ENCODE peak calls at places on chromosomes 12 and 14, in five cellular contexts. One of them, this sample, is unnamed.

GRCh38 chr14:91159182-91159581 is 45.3 kb downstream of the DGLUCY start:
- DNase-seq in nephron progenitor cell: no peak
- DNase-seq in GM13977: no peak
- DNase-seq in MCF 10A: peak; percentile 45
- DNase-seq in IMR-90: no peak
- DNase-seq in this sample: no peak

GRCh38 chr14:63438065-63438757 is 105.0 kb downstream of the PPP2R5E start:
- DNase-seq in nephron progenitor cell: no peak
- DNase-seq in GM13977: no peak
- DNase-seq in MCF 10A: peak; percentile 99
- DNase-seq in IMR-90: peak; percentile 92
- DNase-seq in this sample: no peak

GRCh38 chr12:19972325-19973288 is 395.7 kb upstream of the PDE3A start:
- DNase-seq in nephron progenitor cell: no peak
- DNase-seq in GM13977: peak; percentile 14
- DNase-seq in MCF 10A: no peak
- DNase-seq in IMR-90: peak; percentile 13
- DNase-seq in this sample: no peak

GRCh38 chr12:130766470-130766869 is 50.4 kb upstream of the RIMBP2 start:
- DNase-seq in nephron progenitor cell: no peak
- DNase-seq in GM13977: no peak
- DNase-seq in MCF 10A: no peak
- DNase-seq in IMR-90: no peak
- DNase-seq in this sample: no peak

GRCh38 chr14:37901978-37902377 is 305.7 kb upstream of the SSTR1 start:
- DNase-seq in nephron progenitor cell: no peak
- DNase-seq in GM13977: no peak
- DNase-seq in MCF 10A: peak; percentile 35
- DNase-seq in IMR-90: peak; percentile 65
- DNase-seq in this sample: no peak

GRCh38 chr12:6795088-6795487 is 5.8 kb downstream of the CD4 start:
- DNase-seq in nephron progenitor cell: no peak
- DNase-seq in GM13977: no peak
- DNase-seq in MCF 10A: no peak
- DNase-seq in IMR-90: no peak
- DNase-seq in this sample: no peak

GRCh38 chr12:108508243-108508642 is 6.8 kb upstream of the FICD start:
- DNase-seq in nephron progenitor cell: no peak
- DNase-seq in GM13977: no peak
- DNase-seq in MCF 10A: no peak
- DNase-seq in IMR-90: no peak
- DNase-seq in this sample: no peak

GRCh38 chr12:89384050-89384749 is 31.9 kb upstream of the DUSP6 start:
- DNase-seq in nephron progenitor cell: peak; percentile 18
- DNase-seq in GM13977: no peak
- DNase-seq in MCF 10A: peak; percentile 90
- DNase-seq in IMR-90: peak; percentile 92
- DNase-seq in this sample: no peak

GRCh38 chr14:81433378-81433777 is 33.3 kb upstream of the STON2 start:
- DNase-seq in nephron progenitor cell: no peak
- DNase-seq in GM13977: no peak
- DNase-seq in MCF 10A: no peak
- DNase-seq in IMR-90: no peak
- DNase-seq in this sample: no peak

GRCh38 chr12:120466560-120467315 is 2.8 kb downstream of the SRSF9 start:
- DNase-seq in nephron progenitor cell: peak; percentile 52
- DNase-seq in GM13977: no peak
- DNase-seq in MCF 10A: peak; percentile 59
- DNase-seq in IMR-90: peak; percentile 45
- DNase-seq in this sample: no peak
- TF ChIP-seq CTCF in nephron progenitor cell: peak; percentile 52
- TF ChIP-seq CTCF in GM13977: peak; percentile 67
- TF ChIP-seq CTCF in MCF 10A: peak; percentile 72
- TF ChIP-seq CTCF in IMR-90: peak; percentile 55
- TF ChIP-seq CTCF in this sample: peak; percentile 62

GRCh38 chr12:8680533-8680932 is 17.3 kb upstream of the RIMKLB start:
- DNase-seq in nephron progenitor cell: no peak
- DNase-seq in GM13977: no peak
- DNase-seq in MCF 10A: no peak
- DNase-seq in IMR-90: no peak
- DNase-seq in this sample: no peak
- TF ChIP-seq CTCF in nephron progenitor cell: no peak
- TF ChIP-seq CTCF in GM13977: peak; percentile 20
- TF ChIP-seq CTCF in MCF 10A: no peak
- TF ChIP-seq CTCF in IMR-90: no peak
- TF ChIP-seq CTCF in this sample: no peak

GRCh38 chr14:86865934-86866333 is 1127.0 kb downstream of the GALC start:
- DNase-seq in nephron progenitor cell: no peak
- DNase-seq in GM13977: no peak
- DNase-seq in MCF 10A: no peak
- DNase-seq in IMR-90: no peak
- DNase-seq in this sample: no peak
- TF ChIP-seq CTCF in nephron progenitor cell: no peak
- TF ChIP-seq CTCF in GM13977: no peak
- TF ChIP-seq CTCF in MCF 10A: no peak
- TF ChIP-seq CTCF in IMR-90: no peak
- TF ChIP-seq CTCF in this sample: no peak

DNA sequence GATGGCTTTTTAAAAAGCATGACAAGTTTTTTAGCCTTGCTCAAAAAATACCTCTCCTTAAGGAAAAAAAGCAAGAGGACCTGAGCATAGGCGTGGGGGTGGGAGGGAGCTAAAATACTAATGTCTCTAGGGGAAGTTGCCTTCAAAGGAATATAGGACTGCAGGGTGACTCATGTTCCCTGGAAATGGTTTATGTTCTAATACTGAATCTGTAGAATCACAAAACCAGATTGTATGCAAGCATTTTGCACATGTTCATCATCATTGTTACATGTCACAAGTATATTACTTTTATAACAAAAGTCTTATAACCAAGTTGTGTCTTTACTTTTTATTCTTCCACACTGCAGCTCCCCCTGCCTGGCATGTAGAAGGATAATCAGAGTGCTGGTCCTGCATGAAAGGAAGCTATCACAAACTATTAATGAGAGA is 36.6 kb downstream of the GPR135 start:
- DNase-seq in nephron progenitor cell: no peak
- DNase-seq in GM13977: no peak
- DNase-seq in MCF 10A: no peak
- DNase-seq in IMR-90: peak; percentile 83
- DNase-seq in this sample: no peak
- TF ChIP-seq CTCF in nephron progenitor cell: no peak
- TF ChIP-seq CTCF in GM13977: no peak
- TF ChIP-seq CTCF in MCF 10A: no peak
- TF ChIP-seq CTCF in IMR-90: peak; percentile 29
- TF ChIP-seq CTCF in this sample: no peak

GRCh38 chr14:65411656-65412188 is 808 bp upstream of the FUT8 start:
- DNase-seq in nephron progenitor cell: peak; percentile 88
- DNase-seq in GM13977: peak; percentile 80
- DNase-seq in MCF 10A: peak; percentile 94
- DNase-seq in IMR-90: peak; percentile 91
- DNase-seq in this sample: peak; percentile 86
- TF ChIP-seq CTCF in nephron progenitor cell: no peak
- TF ChIP-seq CTCF in GM13977: no peak
- TF ChIP-seq CTCF in MCF 10A: no peak
- TF ChIP-seq CTCF in IMR-90: no peak
- TF ChIP-seq CTCF in this sample: no peak

GRCh38 chr14:89563503-89563902 is 146.5 kb upstream of the FOXN3 start:
- DNase-seq in nephron progenitor cell: no peak
- DNase-seq in GM13977: no peak
- DNase-seq in MCF 10A: no peak
- DNase-seq in IMR-90: no peak
- DNase-seq in this sample: no peak
- TF ChIP-seq CTCF in nephron progenitor cell: no peak
- TF ChIP-seq CTCF in GM13977: no peak
- TF ChIP-seq CTCF in MCF 10A: no peak
- TF ChIP-seq CTCF in IMR-90: no peak
- TF ChIP-seq CTCF in this sample: no peak

GRCh38 chr12:4584896-4585295 is 22.9 kb downstream of the DYRK4 start:
- DNase-seq in nephron progenitor cell: no peak
- DNase-seq in GM13977: no peak
- DNase-seq in MCF 10A: no peak
- DNase-seq in IMR-90: no peak
- DNase-seq in this sample: no peak

GRCh38 chr12:4580165-4580773 is 18.3 kb downstream of the DYRK4 start:
- DNase-seq in nephron progenitor cell: no peak
- DNase-seq in GM13977: no peak
- DNase-seq in MCF 10A: no peak
- DNase-seq in IMR-90: no peak
- DNase-seq in this sample: no peak

GRCh38 chr12:4584281-4584680 is 22.3 kb downstream of the DYRK4 start:
- DNase-seq in nephron progenitor cell: no peak
- DNase-seq in GM13977: no peak
- DNase-seq in MCF 10A: no peak
- DNase-seq in IMR-90: no peak
- DNase-seq in this sample: no peak

GRCh38 chr12:4579305-4580097 is 17.5 kb downstream of the DYRK4 start:
- DNase-seq in nephron progenitor cell: no peak
- DNase-seq in GM13977: peak; percentile 49
- DNase-seq in MCF 10A: no peak
- DNase-seq in IMR-90: peak; percentile 13
- DNase-seq in this sample: peak; percentile 48
- TF ChIP-seq CTCF in nephron progenitor cell: no peak
- TF ChIP-seq CTCF in GM13977: peak; percentile 53
- TF ChIP-seq CTCF in MCF 10A: no peak
- TF ChIP-seq CTCF in IMR-90: peak; percentile 9
- TF ChIP-seq CTCF in this sample: peak; percentile 40

DNA sequence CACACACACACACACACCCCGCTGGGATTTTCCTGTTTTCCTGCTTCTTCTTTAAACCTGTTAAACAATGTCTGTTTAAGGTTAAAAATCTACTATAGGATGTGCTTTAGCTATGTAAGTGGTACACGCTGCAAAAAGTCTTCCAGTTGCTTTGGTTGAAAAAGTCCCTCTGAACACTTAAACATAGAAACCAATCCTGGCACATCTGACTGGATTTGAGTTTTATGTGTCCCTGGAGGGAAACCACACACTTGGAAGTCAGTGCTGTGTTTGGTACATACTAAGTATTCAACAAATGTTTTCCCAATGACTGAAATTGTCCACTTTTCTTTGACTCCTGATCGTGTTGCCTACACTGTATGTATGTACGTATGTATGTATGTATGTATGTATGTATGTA is 22.0 kb downstream of the CFL2 start:
- DNase-seq in nephron progenitor cell: no peak
- DNase-seq in GM13977: no peak
- DNase-seq in MCF 10A: no peak
- DNase-seq in IMR-90: no peak
- DNase-seq in this sample: no peak
- TF ChIP-seq CTCF in nephron progenitor cell: no peak
- TF ChIP-seq CTCF in GM13977: no peak
- TF ChIP-seq CTCF in MCF 10A: no peak
- TF ChIP-seq CTCF in IMR-90: no peak
- TF ChIP-seq CTCF in this sample: no peak

DNA sequence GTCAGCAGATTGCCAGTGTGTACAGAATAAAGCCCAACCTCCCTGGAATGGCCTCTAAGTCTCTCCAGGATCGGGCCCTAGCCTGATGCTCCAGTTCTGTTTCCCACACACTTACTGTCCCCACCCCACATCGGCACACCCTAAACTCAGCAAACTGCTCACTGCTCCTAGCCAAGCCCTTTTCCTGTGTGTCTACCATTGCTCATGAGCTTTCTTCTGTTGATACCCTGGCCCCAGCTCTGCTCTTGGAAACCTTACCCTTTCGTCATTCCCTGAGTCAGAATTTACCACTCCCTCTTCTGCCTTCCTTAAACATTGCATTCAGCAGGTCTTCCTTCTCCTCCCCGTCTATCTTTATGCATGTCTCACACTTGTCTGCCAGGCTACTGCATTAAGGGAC is 158.9 kb downstream of the TMX1 start:
- DNase-seq in nephron progenitor cell: no peak
- DNase-seq in GM13977: no peak
- DNase-seq in MCF 10A: peak; percentile 96
- DNase-seq in IMR-90: peak; percentile 97
- DNase-seq in this sample: no peak
- TF ChIP-seq CTCF in nephron progenitor cell: no peak
- TF ChIP-seq CTCF in GM13977: no peak
- TF ChIP-seq CTCF in MCF 10A: peak; percentile 11
- TF ChIP-seq CTCF in IMR-90: no peak
- TF ChIP-seq CTCF in this sample: no peak

GRCh38 chr12:104288635-104289258 is 14.8 kb upstream of the EID3 start:
- DNase-seq in nephron progenitor cell: peak; percentile 82
- DNase-seq in GM13977: peak; percentile 87
- DNase-seq in MCF 10A: peak; percentile 92
- DNase-seq in IMR-90: peak; percentile 77
- DNase-seq in this sample: peak; percentile 90
- TF ChIP-seq CTCF in nephron progenitor cell: no peak
- TF ChIP-seq CTCF in GM13977: peak; percentile 31
- TF ChIP-seq CTCF in MCF 10A: no peak
- TF ChIP-seq CTCF in IMR-90: no peak
- TF ChIP-seq CTCF in this sample: peak; percentile 9

This sample was measured in GM10248.